ENCODE peak calls at places on chromosomes 7 and 10, in five cellular contexts. Q, C, N, Z and U are unnamed samples.

GRCh38 chr10:97640868-97641811 is 669 bp downstream of the PI4K2A start:
- DNase-seq in Q (no peak), C (peak), N (no peak), Z (no peak), U (peak)

GRCh38 chr7:157445246-157445955 is 108.6 kb downstream of the DNAJB6 start:
- DNase-seq in Q (no peak), C (no peak), N (no peak), Z (no peak), U (no peak)

GRCh38 chr10:71068811-71069411 is 143.5 kb upstream of the UNC5B start:
- DNase-seq in Q (peak), C (no peak), N (no peak), Z (no peak), U (no peak)

GRCh38 chr10:132304756-132305509 is 2.8 kb downstream of the STK32C start:
- DNase-seq in Q (no peak), C (no peak), N (no peak), Z (no peak), U (no peak)

GRCh38 chr7:105454058-105454739 is 65.5 kb upstream of the SRPK2 start:
- DNase-seq in Q (no peak), C (peak), N (no peak), Z (no peak), U (no peak)

GRCh38 chr7:73768661-73769480 is 1.2 kb downstream of the CLDN3 start:
- DNase-seq in Q (no peak), C (no peak), N (no peak), Z (no peak), U (peak)

GRCh38 chr7:7157887-7158271 is 24.5 kb upstream of the C1GALT1 start:
- DNase-seq in Q (no peak), C (no peak), N (no peak), Z (no peak), U (no peak)

GRCh38 chr7:4190021-4190981 is 491.8 kb upstream of the FOXK1 start:
- DNase-seq in Q (no peak), C (no peak), N (no peak), Z (no peak), U (no peak)

GRCh38 chr7:88835147-88835728 is 39.7 kb upstream of the TEX47 start:
- DNase-seq in Q (peak), C (peak), N (peak), Z (peak), U (no peak)

GRCh38 chr10:129949411-129950335 is 14.4 kb downstream of the EBF3 start:
- DNase-seq in Q (no peak), C (no peak), N (no peak), Z (no peak), U (peak)

GRCh38 chr7:21092923-21093702 is 306.4 kb upstream of the SP8 start:
- DNase-seq in Q (no peak), C (no peak), N (no peak), Z (no peak), U (no peak)

GRCh38 chr7:93719546-93719945 is 145.0 kb upstream of the CALCR start:
- DNase-seq in Q (peak), C (no peak), N (no peak), Z (no peak), U (no peak)

GRCh38 chr10:89262331-89263020 is 10.9 kb upstream of the LIPA start:
- DNase-seq in Q (peak), C (no peak), N (no peak), Z (no peak), U (no peak)

GRCh38 chr7:155254018-155254417 is 43.7 kb upstream of the INSIG1 start:
- DNase-seq in Q (no peak), C (no peak), N (no peak), Z (no peak), U (no peak)

GRCh38 chr7:35647171-35647574 is 47.8 kb downstream of the HERPUD2 start:
- DNase-seq in Q (no peak), C (peak), N (no peak), Z (peak), U (no peak)

GRCh38 chr10:52818019-52818418 is 45.4 kb upstream of the MBL2 start:
- DNase-seq in Q (peak), C (no peak), N (peak), Z (peak), U (no peak)

GRCh38 chr10:107767185-107767584 is 602.7 kb upstream of the SORCS1 start:
- DNase-seq in Q (no peak), C (no peak), N (no peak), Z (no peak), U (no peak)

GRCh38 chr7:41046221-41046761 is 656.6 kb downstream of the INHBA start:
- DNase-seq in Q (no peak), C (no peak), N (no peak), Z (no peak), U (no peak)

GRCh38 chr7:46256870-46257528 is 335.9 kb upstream of the IGFBP3 start:
- DNase-seq in Q (no peak), C (no peak), N (no peak), Z (no peak), U (no peak)

GRCh38 chr10:86373251-86373650 is 6.7 kb upstream of the GRID1 start:
- DNase-seq in Q (no peak), C (no peak), N (no peak), Z (no peak), U (peak)

GRCh38 chr10:111648046-111648445 is 535.5 kb downstream of the GPAM start:
- DNase-seq in Q (no peak), C (no peak), N (no peak), Z (no peak), U (no peak)

GRCh38 chr7:37942934-37943610 is 22.6 kb downstream of the EPDR1 start:
- DNase-seq in Q (peak), C (no peak), N (peak), Z (peak), U (peak)

GRCh38 chr7:86199881-86200280 is 443.8 kb upstream of the GRM3 start:
- DNase-seq in Q (no peak), C (no peak), N (no peak), Z (no peak), U (no peak)

GRCh38 chr7:107166702-107167426 is 1.9 kb upstream of the HBP1 start:
- DNase-seq in Q (no peak), C (no peak), N (no peak), Z (no peak), U (no peak)

GRCh38 chr10:29502351-29502750 is 132.4 kb downstream of the SVIL start:
- DNase-seq in Q (no peak), C (no peak), N (no peak), Z (no peak), U (no peak)

GRCh38 chr7:41003031-41003925 is 699.6 kb downstream of the INHBA start:
- DNase-seq in Q (peak), C (peak), N (peak), Z (peak), U (peak)

DNA sequence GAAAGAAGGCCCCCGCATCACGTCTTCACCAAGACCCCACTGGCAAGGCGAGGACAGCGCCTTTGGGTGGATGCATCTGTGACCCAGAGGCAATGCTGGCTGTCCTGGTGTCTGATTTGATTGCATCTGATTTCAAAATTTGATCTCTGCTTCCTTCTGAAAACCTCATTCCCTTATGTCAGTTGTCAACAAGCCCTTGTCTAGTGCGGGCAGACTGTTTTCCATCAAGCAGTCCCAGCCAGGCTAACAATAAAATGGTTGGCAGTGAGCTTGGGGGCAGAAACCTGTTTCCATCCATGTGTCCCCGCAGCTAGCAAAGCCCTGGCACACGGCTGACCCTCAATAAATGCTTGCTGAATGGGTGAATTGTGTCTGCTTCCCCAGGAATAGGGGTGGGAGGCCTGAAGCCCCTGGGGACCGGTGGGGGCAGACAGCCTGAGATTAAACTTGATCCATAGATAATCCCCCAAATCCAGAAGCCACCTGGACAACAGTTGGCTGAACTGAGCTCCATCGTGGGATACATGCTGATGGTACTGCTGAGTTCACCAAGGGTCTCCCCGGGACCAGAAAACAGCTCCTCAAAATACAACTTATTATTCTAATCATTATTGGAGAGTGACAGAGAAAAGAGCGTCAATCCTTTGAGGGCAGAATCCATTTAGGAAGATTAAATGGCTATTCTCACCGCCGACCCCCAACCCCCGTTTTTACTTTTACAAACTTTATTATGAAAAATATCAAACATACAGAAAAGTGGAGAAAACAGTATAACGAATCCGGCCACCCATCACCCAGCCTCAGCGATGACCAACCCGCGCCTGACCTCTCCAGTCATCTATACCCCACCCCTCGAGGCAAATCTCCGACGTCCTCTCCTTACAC is 912 bp upstream of the DUSP5 start:
- DNase-seq in Q (no peak), C (no peak), N (no peak), Z (no peak), U (no peak)
- TF ChIP-seq ESRRA in Q (no peak), C (no peak), N (no peak), Z (no peak), U (no peak)

GRCh38 chr7:30721211-30721610 is 30.7 kb upstream of the INMT start:
- DNase-seq in Q (no peak), C (no peak), N (no peak), Z (no peak), U (no peak)
- TF ChIP-seq ESRRA in Q (no peak), C (no peak), N (no peak), Z (no peak), U (no peak)

GRCh38 chr7:158471716-158472115 is 115.9 kb downstream of the PTPRN2 start:
- DNase-seq in Q (no peak), C (no peak), N (no peak), Z (no peak), U (no peak)

GRCh38 chr7:158474488-158474887 is 113.1 kb downstream of the PTPRN2 start:
- DNase-seq in Q (no peak), C (no peak), N (no peak), Z (no peak), U (no peak)

GRCh38 chr7:158472631-158473030 is 115.0 kb downstream of the PTPRN2 start:
- DNase-seq in Q (no peak), C (no peak), N (no peak), Z (no peak), U (no peak)

GRCh38 chr7:158473946-158474345 is 113.7 kb downstream of the PTPRN2 start:
- DNase-seq in Q (no peak), C (no peak), N (no peak), Z (no peak), U (no peak)

DNA sequence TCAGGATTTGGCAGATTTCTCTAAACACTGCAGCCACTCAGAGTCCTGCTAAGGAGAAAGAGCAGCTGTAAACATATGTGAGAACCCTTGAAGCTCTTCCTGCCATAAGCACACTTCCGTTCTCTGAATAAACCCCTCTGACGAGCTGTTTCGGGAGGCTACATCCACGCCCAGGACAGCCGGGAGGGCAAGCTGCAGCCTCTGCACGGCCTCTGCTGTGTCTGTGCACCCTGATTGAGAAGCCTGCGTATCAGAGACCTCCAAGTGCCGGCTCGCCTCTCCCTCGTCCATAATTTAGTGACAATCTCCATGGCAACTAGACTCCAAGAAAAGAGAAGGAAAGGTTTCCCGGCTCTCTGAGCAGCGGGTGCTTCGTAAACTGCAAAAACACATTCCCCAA is 114.4 kb downstream of the PTPRN2 start:
- DNase-seq in Q (no peak), C (no peak), N (no peak), Z (no peak), U (no peak)
- TF ChIP-seq ESRRA in Q (no peak), C (no peak), N (no peak), Z (no peak), U (no peak)

DNA sequence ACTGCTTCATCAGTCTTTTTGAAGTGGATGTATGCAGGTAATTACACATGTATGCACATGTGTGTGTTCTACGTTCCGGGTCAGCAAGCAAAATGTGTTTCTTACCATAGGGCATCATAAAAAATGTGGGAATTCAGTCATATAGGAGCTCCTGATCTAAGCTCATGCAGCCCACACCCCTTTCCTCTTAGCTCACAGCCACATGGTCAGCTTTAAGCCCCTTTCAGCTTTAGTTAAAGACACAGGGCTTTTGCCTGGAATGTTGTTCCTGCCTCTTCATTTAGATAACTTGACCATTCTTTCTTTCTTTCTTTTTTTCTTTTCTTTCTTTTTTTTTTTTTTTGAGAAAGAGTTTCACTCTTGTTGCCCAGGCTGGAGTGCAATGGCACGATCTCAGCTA is 258.1 kb downstream of the RPS24 start:
- DNase-seq in Q (no peak), C (no peak), N (no peak), Z (no peak), U (no peak)
- TF ChIP-seq ESRRA in Q (no peak), C (no peak), N (no peak), Z (no peak), U (no peak)

DNA sequence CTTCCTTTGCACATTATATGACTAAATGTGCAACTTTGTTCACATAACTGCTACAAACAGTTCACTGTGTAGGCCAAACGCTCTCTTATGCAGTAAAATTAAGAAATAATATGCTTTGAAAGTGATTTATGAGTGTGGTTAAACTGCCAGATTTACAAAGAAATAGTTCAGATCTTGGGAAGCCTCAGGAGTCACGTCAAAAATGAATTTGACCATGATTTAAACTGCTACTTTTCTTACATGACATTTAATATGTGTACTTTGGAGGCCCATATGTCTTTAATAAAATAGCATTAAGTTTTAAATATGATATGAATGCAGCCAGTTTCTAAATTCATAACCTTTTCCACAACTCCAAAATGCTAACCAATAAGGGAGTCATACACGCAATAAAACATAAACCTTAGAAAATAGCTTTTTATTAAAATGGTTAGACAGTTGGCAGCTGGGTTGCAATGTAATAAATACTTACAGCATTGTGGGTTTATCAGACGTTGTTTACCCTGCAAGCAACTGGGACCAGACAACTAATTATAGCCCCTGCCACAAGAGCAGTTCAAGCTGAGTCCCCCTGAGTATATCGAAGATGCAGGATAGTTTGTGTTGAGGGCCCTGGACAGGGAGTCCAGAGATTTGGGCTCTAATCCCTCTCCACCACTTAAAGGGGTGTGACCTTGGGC is 640.4 kb downstream of the LRMDA start:
- DNase-seq in Q (no peak), C (no peak), N (no peak), Z (no peak), U (no peak)
- TF ChIP-seq ESRRA in Q (no peak), C (no peak), N (no peak), Z (no peak), U (no peak)

DNA sequence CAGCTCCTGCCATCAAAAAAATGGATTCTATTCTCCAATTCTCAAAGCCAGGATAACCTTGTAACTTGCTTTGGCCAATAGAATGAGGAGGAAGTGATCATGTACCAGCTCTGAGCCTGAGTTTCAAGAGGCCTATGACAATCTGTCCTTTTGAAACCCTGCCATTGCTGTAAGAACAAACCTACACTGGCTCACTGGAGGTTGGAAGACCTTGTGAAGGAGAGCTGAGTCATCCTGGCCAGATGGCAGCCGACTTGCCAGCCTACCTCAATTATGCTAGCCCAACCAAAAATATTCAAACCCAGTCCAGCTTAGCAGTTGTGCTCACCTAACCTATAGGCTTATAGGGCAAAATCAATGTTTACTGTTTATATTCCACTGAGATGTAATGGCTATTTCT is 93.0 kb downstream of the HGF start:
- DNase-seq in Q (no peak), C (no peak), N (no peak), Z (no peak), U (no peak)
- TF ChIP-seq ESRRA in Q (no peak), C (no peak), N (no peak), Z (no peak), U (no peak)

GRCh38 chr7:151311294-151311864 is 30.2 kb upstream of the NUB1 start:
- DNase-seq in Q (peak), C (peak), N (no peak), Z (peak), U (peak)
- TF ChIP-seq ESRRA in Q (no peak), C (no peak), N (no peak), Z (no peak), U (no peak)

GRCh38 chr10:99908512-99908911 is 101.2 kb downstream of the DNMBP start:
- DNase-seq in Q (no peak), C (no peak), N (no peak), Z (no peak), U (no peak)

GRCh38 chr10:99912057-99912456 is 97.7 kb downstream of the DNMBP start:
- DNase-seq in Q (no peak), C (no peak), N (no peak), Z (no peak), U (no peak)

GRCh38 chr10:99905971-99906370 is 103.8 kb downstream of the DNMBP start:
- DNase-seq in Q (no peak), C (no peak), N (no peak), Z (no peak), U (no peak)

DNA sequence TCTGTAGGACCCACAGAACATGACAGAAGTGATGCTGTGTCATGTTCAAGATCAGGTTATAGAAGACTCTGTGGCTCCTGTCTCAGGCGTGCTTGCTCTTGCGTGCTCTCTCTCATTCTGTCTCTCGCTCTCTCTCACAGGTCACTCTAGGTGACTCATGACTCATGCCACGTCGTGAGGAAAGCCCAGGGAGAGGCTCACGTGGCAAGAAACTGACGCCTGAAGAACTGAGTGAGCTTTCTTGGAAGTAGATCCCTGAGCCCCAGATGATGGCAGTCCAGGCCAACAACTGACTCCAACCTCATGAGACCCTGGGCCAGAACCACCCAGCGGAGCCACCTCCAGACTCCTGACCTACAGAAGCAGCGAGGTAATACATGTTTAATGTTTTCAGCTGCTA is 103.3 kb downstream of the DNMBP start:
- DNase-seq in Q (peak), C (peak), N (no peak), Z (no peak), U (no peak)
- TF ChIP-seq ESRRA in Q (no peak), C (no peak), N (no peak), Z (no peak), U (no peak)